ENCODE peak calls at places on chromosome 13, in seven cellular contexts. C is MG63, U is tibial nerve, O is NCI-H1694 treated with DMSO at 0.1 percent for 48 hours, L is stomach, D is HS-27A, G is AG04449. E is an unnamed sample.

GRCh38 chr13:65149687-65150086 is 2080.4 kb downstream of the PCDH9 start:
- DNase-seq in G (no peak), C (no peak), L (no peak), D (no peak), U (no peak), O (no peak), E (no peak)

GRCh38 chr13:44857736-44858135 is 131.5 kb downstream of the NUFIP1 start:
- DNase-seq in C (no peak), G (no peak), O (no peak), U (no peak), D (no peak), L (no peak), E (no peak)

GRCh38 chr13:26785845-26786630 is 25.5 kb upstream of the GPR12 start:
- DNase-seq in O (peak), G (no peak), C (peak), D (no peak), U (no peak), L (peak), E (peak)

GRCh38 chr13:41973247-41973741 is 12.4 kb upstream of the VWA8 start:
- DNase-seq in U (no peak), O (no peak), G (no peak), C (no peak), L (no peak), D (no peak), E (no peak)

GRCh38 chr13:102825921-102826706 is 19.7 kb upstream of the ERCC5 start:
- DNase-seq in L (no peak), C (no peak), G (peak), O (no peak), U (no peak), D (no peak), E (no peak)

GRCh38 chr13:94658926-94659649 is 53.3 kb downstream of the SOX21 start:
- DNase-seq in L (no peak), U (no peak), O (no peak), D (no peak), C (no peak), G (no peak), E (no peak)

GRCh38 chr13:113864303-113864890 is 521 bp upstream of the GAS6 start:
- DNase-seq in O (no peak), G (no peak), C (no peak), L (no peak), U (no peak), D (no peak), E (no peak)

GRCh38 chr13:100721885-100722512 is 47.4 kb upstream of the TMTC4 start:
- DNase-seq in U (no peak), D (no peak), C (peak), G (peak), O (peak), L (peak), E (no peak)

GRCh38 chr13:98476538-98476966 is 100.4 kb downstream of the STK24 start:
- DNase-seq in G (peak), D (no peak), U (no peak), C (peak), L (peak), O (no peak), E (no peak)

GRCh38 chr13:80132741-80133601 is 208.0 kb downstream of the SPRY2 start:
- DNase-seq in L (peak), C (no peak), G (no peak), O (no peak), U (peak), D (peak), E (peak)

GRCh38 chr13:91058066-91058465 is 289.4 kb upstream of the MIR17HG start:
- DNase-seq in C (no peak), O (no peak), D (no peak), G (no peak), L (no peak), U (no peak), E (no peak)

GRCh38 chr13:61761690-61762089 is 346.0 kb upstream of the PCDH20 start:
- DNase-seq in C (no peak), U (no peak), G (no peak), D (no peak), O (no peak), L (no peak), E (no peak)

GRCh38 chr13:107348931-107349330 is 781.0 kb upstream of the ARGLU1 start:
- DNase-seq in C (no peak), O (no peak), L (no peak), G (no peak), U (no peak), D (no peak), E (no peak)

GRCh38 chr13:113421673-113422270 is 31.5 kb downstream of the ADPRHL1 start:
- DNase-seq in G (no peak), D (no peak), U (no peak), O (no peak), C (no peak), L (no peak), E (no peak)

GRCh38 chr13:100837611-100838010 is 163.0 kb upstream of the TMTC4 start:
- DNase-seq in C (no peak), U (no peak), L (no peak), G (no peak), D (no peak), O (no peak), E (no peak)

GRCh38 chr13:27578121-27579030 is 42.0 kb downstream of the LNX2 start:
- DNase-seq in O (no peak), U (no peak), L (no peak), G (peak), C (peak), D (no peak), E (no peak)

GRCh38 chr13:37136187-37136586 is 30.7 kb upstream of the CSNK1A1L start:
- DNase-seq in U (no peak), O (no peak), L (no peak), C (no peak), D (no peak), G (no peak), E (no peak)

GRCh38 chr13:100520936-100521765 is 67.4 kb downstream of the GGACT start:
- DNase-seq in O (peak), D (no peak), U (no peak), L (no peak), G (no peak), C (no peak), E (no peak)

GRCh38 chr13:20125129-20125782 is 35.6 kb downstream of the GJA3 start:
- DNase-seq in D (no peak), G (no peak), O (no peak), C (peak), U (no peak), L (no peak), E (no peak)

E was measured in right cardiac atrium.